ENCODE peak calls at places on chromosomes 7 and 10, in eight cellular contexts. One of them, this sample, is unnamed.
A peak's percentile ranks its signal among the peaks of the same experiment; 100 is the strongest.

GRCh38 chr7:69953319-69954067 is 355.2 kb downstream of the AUTS2 start:
- DNase-seq in sigmoid colon: no peak
- DNase-seq in HepG2: no peak
- DNase-seq in Panc1: no peak
- DNase-seq in SK-N-SH: no peak
- DNase-seq in spleen: no peak
- DNase-seq in prostate gland: no peak
- DNase-seq in endothelial cell of umbilical vein: no peak
- DNase-seq in this sample: no peak

GRCh38 chr10:69042417-69042816 is 45.5 kb upstream of the SRGN start:
- DNase-seq in sigmoid colon: no peak
- DNase-seq in prostate gland: no peak
- DNase-seq in endothelial cell of umbilical vein: no peak
- DNase-seq in spleen: no peak
- DNase-seq in SK-N-SH: no peak
- DNase-seq in HepG2: no peak
- DNase-seq in Panc1: no peak
- DNase-seq in this sample: no peak

GRCh38 chr7:39367943-39368342 is 198.3 kb upstream of the YAE1 start:
- DNase-seq in SK-N-SH: no peak
- DNase-seq in spleen: no peak
- DNase-seq in HepG2: no peak
- DNase-seq in sigmoid colon: no peak
- DNase-seq in prostate gland: no peak
- DNase-seq in endothelial cell of umbilical vein: no peak
- DNase-seq in Panc1: no peak
- DNase-seq in this sample: no peak

GRCh38 chr10:46526682-46527038 is 29.8 kb downstream of the GPRIN2 start:
- DNase-seq in endothelial cell of umbilical vein: no peak
- DNase-seq in prostate gland: no peak
- DNase-seq in spleen: peak; percentile 71
- DNase-seq in SK-N-SH: peak; percentile 45
- DNase-seq in HepG2: no peak
- DNase-seq in sigmoid colon: peak; percentile 65
- DNase-seq in Panc1: no peak
- DNase-seq in this sample: peak; percentile 36

GRCh38 chr7:14252458-14252857 is 263.0 kb upstream of the ETV1 start:
- DNase-seq in HepG2: no peak
- DNase-seq in prostate gland: no peak
- DNase-seq in Panc1: no peak
- DNase-seq in SK-N-SH: no peak
- DNase-seq in endothelial cell of umbilical vein: no peak
- DNase-seq in sigmoid colon: no peak
- DNase-seq in spleen: no peak
- DNase-seq in this sample: no peak

GRCh38 chr7:34939175-34939574 is 98.1 kb downstream of the DPY19L1 start:
- DNase-seq in SK-N-SH: no peak
- DNase-seq in endothelial cell of umbilical vein: no peak
- DNase-seq in sigmoid colon: no peak
- DNase-seq in HepG2: peak; percentile 78
- DNase-seq in Panc1: no peak
- DNase-seq in spleen: no peak
- DNase-seq in prostate gland: no peak
- DNase-seq in this sample: no peak

GRCh38 chr10:124342821-124343170 is 75.9 kb downstream of the OAT start:
- DNase-seq in SK-N-SH: no peak
- DNase-seq in sigmoid colon: peak; percentile 14
- DNase-seq in endothelial cell of umbilical vein: no peak
- DNase-seq in prostate gland: no peak
- DNase-seq in spleen: peak; percentile 63
- DNase-seq in Panc1: no peak
- DNase-seq in HepG2: no peak
- DNase-seq in this sample: no peak

GRCh38 chr7:117479480-117480224 is at the start of gene CFTR:
- DNase-seq in endothelial cell of umbilical vein: no peak
- DNase-seq in sigmoid colon: no peak
- DNase-seq in prostate gland: peak; percentile 66
- DNase-seq in Panc1: no peak
- DNase-seq in spleen: no peak
- DNase-seq in HepG2: no peak
- DNase-seq in SK-N-SH: peak; percentile 12
- DNase-seq in this sample: peak; percentile 62

GRCh38 chr7:27897001-27897400 is 157.0 kb downstream of the TAX1BP1 start:
- DNase-seq in sigmoid colon: no peak
- DNase-seq in spleen: no peak
- DNase-seq in HepG2: no peak
- DNase-seq in endothelial cell of umbilical vein: peak; percentile 66
- DNase-seq in SK-N-SH: no peak
- DNase-seq in prostate gland: no peak
- DNase-seq in Panc1: no peak
- DNase-seq in this sample: no peak

GRCh38 chr7:83415840-83416239 is 233.1 kb downstream of the SEMA3E start:
- DNase-seq in prostate gland: peak; percentile 10
- DNase-seq in endothelial cell of umbilical vein: no peak
- DNase-seq in sigmoid colon: no peak
- DNase-seq in HepG2: no peak
- DNase-seq in Panc1: no peak
- DNase-seq in SK-N-SH: no peak
- DNase-seq in spleen: no peak
- DNase-seq in this sample: no peak

GRCh38 chr7:121546632-121547340 is 150.7 kb upstream of the FAM3C start:
- DNase-seq in spleen: no peak
- DNase-seq in sigmoid colon: no peak
- DNase-seq in SK-N-SH: no peak
- DNase-seq in Panc1: no peak
- DNase-seq in endothelial cell of umbilical vein: no peak
- DNase-seq in HepG2: no peak
- DNase-seq in prostate gland: no peak
- DNase-seq in this sample: no peak

GRCh38 chr10:14587540-14588083 is 187.1 kb downstream of the FAM107B start:
- DNase-seq in Panc1: no peak
- DNase-seq in prostate gland: no peak
- DNase-seq in HepG2: no peak
- DNase-seq in sigmoid colon: no peak
- DNase-seq in spleen: no peak
- DNase-seq in endothelial cell of umbilical vein: no peak
- DNase-seq in SK-N-SH: no peak
- DNase-seq in this sample: no peak

GRCh38 chr7:2417981-2418481 is 14.6 kb downstream of the CHST12 start:
- DNase-seq in Panc1: no peak
- DNase-seq in SK-N-SH: no peak
- DNase-seq in sigmoid colon: no peak
- DNase-seq in HepG2: no peak
- DNase-seq in endothelial cell of umbilical vein: no peak
- DNase-seq in spleen: no peak
- DNase-seq in prostate gland: no peak
- DNase-seq in this sample: no peak

GRCh38 chr10:11237571-11237970 is 219.9 kb downstream of the CELF2 start:
- DNase-seq in HepG2: no peak
- DNase-seq in sigmoid colon: no peak
- DNase-seq in spleen: no peak
- DNase-seq in prostate gland: no peak
- DNase-seq in Panc1: no peak
- DNase-seq in SK-N-SH: no peak
- DNase-seq in endothelial cell of umbilical vein: no peak
- DNase-seq in this sample: no peak
- TF ChIP-seq POLR2AphosphoS5 in HepG2: no peak
- TF ChIP-seq POLR2AphosphoS5 in sigmoid colon: no peak
- TF ChIP-seq POLR2AphosphoS5 in spleen: no peak
- TF ChIP-seq POLR2AphosphoS5 in prostate gland: no peak
- TF ChIP-seq POLR2AphosphoS5 in Panc1: no peak
- TF ChIP-seq POLR2AphosphoS5 in SK-N-SH: no peak
- TF ChIP-seq POLR2AphosphoS5 in endothelial cell of umbilical vein: no peak
- TF ChIP-seq POLR2AphosphoS5 in this sample: no peak

DNA sequence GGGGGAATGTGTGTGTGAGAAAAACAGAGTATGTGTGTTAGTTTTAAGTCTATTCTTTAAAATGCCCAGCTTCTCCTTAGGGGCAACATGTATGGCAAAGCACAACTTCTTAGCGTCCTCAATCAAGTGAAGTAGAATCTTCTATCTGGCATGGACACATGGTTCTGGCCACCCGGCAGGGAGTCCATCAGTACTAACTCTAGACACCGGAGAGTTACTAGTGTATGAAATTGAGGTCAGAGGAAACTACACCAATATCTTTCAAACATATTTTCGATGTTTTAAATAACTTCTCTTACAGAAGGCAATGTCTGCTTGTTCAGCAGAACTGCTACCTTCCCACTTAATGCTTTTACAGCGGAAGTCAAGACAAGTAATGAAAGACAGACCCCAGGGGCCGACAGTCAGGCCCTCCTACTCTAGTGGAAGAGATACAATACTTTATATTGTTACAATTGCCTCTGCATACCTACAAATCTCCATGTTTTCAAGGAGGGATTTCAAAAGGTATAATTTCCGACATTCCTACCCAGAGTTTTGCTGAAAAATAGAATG is 89.8 kb downstream of the RNF216 start:
- DNase-seq in SK-N-SH: no peak
- DNase-seq in spleen: no peak
- DNase-seq in HepG2: no peak
- DNase-seq in sigmoid colon: no peak
- DNase-seq in Panc1: no peak
- DNase-seq in prostate gland: no peak
- DNase-seq in endothelial cell of umbilical vein: no peak
- DNase-seq in this sample: no peak
- H3K4me1 ChIP-seq in SK-N-SH: peaks cover 64% of the 10 kb centered on the region
- H3K4me1 ChIP-seq in spleen: peaks cover 91% of the 10 kb centered on the region
- H3K4me1 ChIP-seq in HepG2: peaks cover 28% of the 10 kb centered on the region
- H3K4me1 ChIP-seq in sigmoid colon: peaks cover 92% of the 10 kb centered on the region
- H3K4me1 ChIP-seq in Panc1: peaks cover 35% of the 10 kb centered on the region
- H3K4me1 ChIP-seq in prostate gland: peaks cover 55% of the 10 kb centered on the region
- H3K4me1 ChIP-seq in endothelial cell of umbilical vein: peaks cover 34% of the 10 kb centered on the region
- H3K4me1 ChIP-seq in this sample: peaks cover 70% of the 10 kb centered on the region

GRCh38 chr10:92757720-92758119 is 68.0 kb downstream of the HHEX start:
- DNase-seq in prostate gland: no peak
- DNase-seq in endothelial cell of umbilical vein: no peak
- DNase-seq in sigmoid colon: no peak
- DNase-seq in SK-N-SH: no peak
- DNase-seq in Panc1: no peak
- DNase-seq in HepG2: no peak
- DNase-seq in spleen: no peak
- DNase-seq in this sample: no peak

GRCh38 chr10:92758594-92758993 is 68.8 kb downstream of the HHEX start:
- DNase-seq in spleen: no peak
- DNase-seq in endothelial cell of umbilical vein: no peak
- DNase-seq in HepG2: peak; percentile 25
- DNase-seq in sigmoid colon: no peak
- DNase-seq in Panc1: no peak
- DNase-seq in prostate gland: no peak
- DNase-seq in SK-N-SH: no peak
- DNase-seq in this sample: no peak

GRCh38 chr10:92757066-92757716 is 67.4 kb downstream of the HHEX start:
- DNase-seq in SK-N-SH: no peak
- DNase-seq in spleen: peak; percentile 92
- DNase-seq in Panc1: no peak
- DNase-seq in prostate gland: peak; percentile 61
- DNase-seq in HepG2: peak; percentile 72
- DNase-seq in sigmoid colon: peak; percentile 97
- DNase-seq in endothelial cell of umbilical vein: peak; percentile 93
- DNase-seq in this sample: peak; percentile 79

GRCh38 chr10:92755725-92756124 is 66.0 kb downstream of the HHEX start:
- DNase-seq in endothelial cell of umbilical vein: peak; percentile 86
- DNase-seq in spleen: no peak
- DNase-seq in SK-N-SH: no peak
- DNase-seq in HepG2: no peak
- DNase-seq in prostate gland: no peak
- DNase-seq in Panc1: no peak
- DNase-seq in sigmoid colon: no peak
- DNase-seq in this sample: no peak

GRCh38 chr10:92756233-92757065 is 66.7 kb downstream of the HHEX start:
- DNase-seq in spleen: no peak
- DNase-seq in endothelial cell of umbilical vein: peak; percentile 96
- DNase-seq in prostate gland: no peak
- DNase-seq in HepG2: peak; percentile 92
- DNase-seq in Panc1: no peak
- DNase-seq in SK-N-SH: no peak
- DNase-seq in sigmoid colon: no peak
- DNase-seq in this sample: peak; percentile 27
- TF ChIP-seq POLR2AphosphoS5 in spleen: peak; percentile 67
- TF ChIP-seq POLR2AphosphoS5 in endothelial cell of umbilical vein: peak; percentile 97
- TF ChIP-seq POLR2AphosphoS5 in prostate gland: no peak
- TF ChIP-seq POLR2AphosphoS5 in HepG2: no peak
- TF ChIP-seq POLR2AphosphoS5 in Panc1: no peak
- TF ChIP-seq POLR2AphosphoS5 in SK-N-SH: no peak
- TF ChIP-seq POLR2AphosphoS5 in sigmoid colon: no peak
- TF ChIP-seq POLR2AphosphoS5 in this sample: no peak

GRCh38 chr10:87842776-87843497 is 20.4 kb downstream of the KLLN start:
- DNase-seq in Panc1: no peak
- DNase-seq in sigmoid colon: no peak
- DNase-seq in SK-N-SH: no peak
- DNase-seq in spleen: no peak
- DNase-seq in HepG2: peak; percentile 60
- DNase-seq in prostate gland: no peak
- DNase-seq in endothelial cell of umbilical vein: peak; percentile 84
- DNase-seq in this sample: no peak

GRCh38 chr10:87843714-87844113 is 19.6 kb downstream of the KLLN start:
- DNase-seq in endothelial cell of umbilical vein: no peak
- DNase-seq in HepG2: no peak
- DNase-seq in Panc1: no peak
- DNase-seq in sigmoid colon: no peak
- DNase-seq in spleen: no peak
- DNase-seq in SK-N-SH: no peak
- DNase-seq in prostate gland: no peak
- DNase-seq in this sample: no peak

GRCh38 chr10:87845624-87846377 is 17.5 kb downstream of the KLLN start:
- DNase-seq in endothelial cell of umbilical vein: no peak
- DNase-seq in prostate gland: no peak
- DNase-seq in SK-N-SH: no peak
- DNase-seq in HepG2: no peak
- DNase-seq in spleen: no peak
- DNase-seq in sigmoid colon: no peak
- DNase-seq in Panc1: peak; percentile 81
- DNase-seq in this sample: no peak

GRCh38 chr10:87847550-87847949 is 15.8 kb downstream of the KLLN start:
- DNase-seq in HepG2: no peak
- DNase-seq in Panc1: no peak
- DNase-seq in sigmoid colon: no peak
- DNase-seq in endothelial cell of umbilical vein: no peak
- DNase-seq in SK-N-SH: no peak
- DNase-seq in spleen: no peak
- DNase-seq in prostate gland: no peak
- DNase-seq in this sample: no peak

DNA sequence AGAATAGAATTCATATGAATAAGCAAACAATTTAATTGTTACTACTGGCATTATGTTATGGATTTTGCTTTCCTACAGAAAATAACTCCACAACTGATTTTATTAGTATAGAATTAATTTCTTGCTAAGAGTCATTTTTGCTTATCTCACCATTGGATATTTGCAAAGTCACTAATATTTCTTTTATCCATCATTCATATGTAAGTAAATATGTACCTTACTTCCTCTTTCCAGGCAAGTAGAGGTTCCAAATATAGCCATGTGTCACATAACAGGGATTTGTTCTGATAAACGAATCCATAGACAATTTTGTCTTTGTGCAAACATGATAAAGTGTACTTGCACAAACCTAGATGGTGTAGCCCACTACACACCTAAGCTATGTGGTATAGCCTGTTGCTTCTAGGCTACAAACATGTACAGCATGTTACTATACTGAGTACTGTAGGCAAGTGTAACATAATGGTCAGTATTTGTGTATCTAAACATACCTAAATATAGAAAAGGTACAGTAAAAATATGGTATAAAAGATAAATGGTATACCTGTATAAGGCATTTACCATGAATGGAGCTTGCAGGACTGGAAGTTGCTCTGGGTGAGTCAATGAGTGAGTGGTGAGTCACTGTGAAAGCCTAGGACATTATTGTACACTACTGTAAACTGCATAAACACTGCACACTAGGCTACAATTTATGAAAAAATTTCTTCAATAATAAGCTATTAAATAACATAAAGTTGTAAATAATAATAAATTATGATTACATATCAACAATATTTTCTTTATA is 18.3 kb downstream of the KLLN start:
- DNase-seq in Panc1: peak; percentile 72
- DNase-seq in SK-N-SH: no peak
- DNase-seq in spleen: no peak
- DNase-seq in prostate gland: no peak
- DNase-seq in HepG2: peak; percentile 9
- DNase-seq in endothelial cell of umbilical vein: peak; percentile 55
- DNase-seq in sigmoid colon: no peak
- DNase-seq in this sample: no peak
- H3K4me1 ChIP-seq in Panc1: peaks cover 25% of the 10 kb centered on the region
- H3K4me1 ChIP-seq in SK-N-SH: peaks cover 17% of the 10 kb centered on the region
- H3K4me1 ChIP-seq in spleen: no peaks in the 10 kb centered on the region
- H3K4me1 ChIP-seq in prostate gland: no peaks in the 10 kb centered on the region
- H3K4me1 ChIP-seq in HepG2: peaks cover 22% of the 10 kb centered on the region
- H3K4me1 ChIP-seq in endothelial cell of umbilical vein: peaks cover 3% of the 10 kb centered on the region
- H3K4me1 ChIP-seq in sigmoid colon: no peaks in the 10 kb centered on the region
- H3K4me1 ChIP-seq in this sample: peaks cover 16% of the 10 kb centered on the region